ENCODE peak calls at places on chromosomes 7 and 10, in four cellular contexts. One of them, this sample, is unnamed.

GRCh38 chr7:732094-732541 is 5.0 kb upstream of the PRKAR1B start:
- DNase-seq in kidney glomerular epithelial cell: no peak
- DNase-seq in neural progenitor cell: no peak
- DNase-seq in NCI-H1105: no peak
- DNase-seq in this sample: peak

GRCh38 chr10:78045237-78045636 is 11.6 kb downstream of the RPS24 start:
- DNase-seq in kidney glomerular epithelial cell: no peak
- DNase-seq in neural progenitor cell: no peak
- DNase-seq in NCI-H1105: no peak
- DNase-seq in this sample: no peak

GRCh38 chr7:36690514-36691187 is 33.6 kb downstream of the AOAH start:
- DNase-seq in kidney glomerular epithelial cell: no peak
- DNase-seq in neural progenitor cell: no peak
- DNase-seq in NCI-H1105: no peak
- DNase-seq in this sample: no peak

GRCh38 chr10:49333192-49333591 is 34.2 kb downstream of the C10orf71 start:
- DNase-seq in kidney glomerular epithelial cell: no peak
- DNase-seq in neural progenitor cell: no peak
- DNase-seq in NCI-H1105: no peak
- DNase-seq in this sample: no peak

GRCh38 chr7:33550363-33550762 is 355.0 kb upstream of the BMPER start:
- DNase-seq in kidney glomerular epithelial cell: no peak
- DNase-seq in neural progenitor cell: no peak
- DNase-seq in NCI-H1105: no peak
- DNase-seq in this sample: no peak

GRCh38 chr10:77587424-77587806 is 50.2 kb downstream of the KCNMA1 start:
- DNase-seq in kidney glomerular epithelial cell: no peak
- DNase-seq in neural progenitor cell: peak
- DNase-seq in NCI-H1105: no peak
- DNase-seq in this sample: no peak

GRCh38 chr7:37285701-37286475 is 162.8 kb downstream of the ELMO1 start:
- DNase-seq in kidney glomerular epithelial cell: no peak
- DNase-seq in neural progenitor cell: no peak
- DNase-seq in NCI-H1105: peak
- DNase-seq in this sample: no peak

GRCh38 chr10:29189272-29189671 is 99.6 kb upstream of the LYZL1 start:
- DNase-seq in kidney glomerular epithelial cell: no peak
- DNase-seq in neural progenitor cell: no peak
- DNase-seq in NCI-H1105: no peak
- DNase-seq in this sample: no peak

GRCh38 chr10:132274581-132274980 is 33.2 kb downstream of the STK32C start:
- DNase-seq in kidney glomerular epithelial cell: no peak
- DNase-seq in neural progenitor cell: no peak
- DNase-seq in NCI-H1105: no peak
- DNase-seq in this sample: no peak

GRCh38 chr7:97450516-97450915 is 281.4 kb upstream of the TAC1 start:
- DNase-seq in kidney glomerular epithelial cell: no peak
- DNase-seq in neural progenitor cell: no peak
- DNase-seq in NCI-H1105: no peak
- DNase-seq in this sample: no peak

GRCh38 chr10:121188005-121188404 is 336.8 kb downstream of the WDR11 start:
- DNase-seq in kidney glomerular epithelial cell: no peak
- DNase-seq in neural progenitor cell: peak
- DNase-seq in NCI-H1105: no peak
- DNase-seq in this sample: no peak

GRCh38 chr7:39645482-39646407 is 22.4 kb downstream of the RALA start:
- DNase-seq in kidney glomerular epithelial cell: no peak
- DNase-seq in neural progenitor cell: no peak
- DNase-seq in NCI-H1105: no peak
- DNase-seq in this sample: no peak

GRCh38 chr10:113340255-113340654 is 212.6 kb upstream of the HABP2 start:
- DNase-seq in kidney glomerular epithelial cell: no peak
- DNase-seq in neural progenitor cell: no peak
- DNase-seq in NCI-H1105: no peak
- DNase-seq in this sample: no peak

GRCh38 chr10:123139521-123140163 is 3.9 kb downstream of the HMX3 start:
- DNase-seq in kidney glomerular epithelial cell: peak
- DNase-seq in neural progenitor cell: peak
- DNase-seq in NCI-H1105: no peak
- DNase-seq in this sample: no peak

GRCh38 chr10:86385806-86386205 is 19.2 kb upstream of the GRID1 start:
- DNase-seq in kidney glomerular epithelial cell: no peak
- DNase-seq in neural progenitor cell: no peak
- DNase-seq in NCI-H1105: no peak
- DNase-seq in this sample: no peak

GRCh38 chr7:1488016-1488415 is 16.2 kb downstream of the INTS1 start:
- DNase-seq in kidney glomerular epithelial cell: no peak
- DNase-seq in neural progenitor cell: no peak
- DNase-seq in NCI-H1105: no peak
- DNase-seq in this sample: no peak

GRCh38 chr10:72808001-72808400 is 85.5 kb upstream of the OIT3 start:
- DNase-seq in kidney glomerular epithelial cell: no peak
- DNase-seq in neural progenitor cell: no peak
- DNase-seq in NCI-H1105: peak
- DNase-seq in this sample: peak

GRCh38 chr7:2956526-2957368 is 86.9 kb downstream of the CARD11 start:
- DNase-seq in kidney glomerular epithelial cell: peak
- DNase-seq in neural progenitor cell: no peak
- DNase-seq in NCI-H1105: no peak
- DNase-seq in this sample: no peak

GRCh38 chr10:24824124-24824523 is 100.4 kb upstream of the ARHGAP21 start:
- DNase-seq in kidney glomerular epithelial cell: no peak
- DNase-seq in neural progenitor cell: no peak
- DNase-seq in NCI-H1105: no peak
- DNase-seq in this sample: no peak

GRCh38 chr7:117283371-117283770 is 39.5 kb downstream of the WNT2 start:
- DNase-seq in kidney glomerular epithelial cell: no peak
- DNase-seq in neural progenitor cell: no peak
- DNase-seq in NCI-H1105: no peak
- DNase-seq in this sample: no peak

GRCh38 chr7:29629507-29629906 is 65.9 kb downstream of the PRR15 start:
- DNase-seq in kidney glomerular epithelial cell: no peak
- DNase-seq in neural progenitor cell: no peak
- DNase-seq in NCI-H1105: no peak
- DNase-seq in this sample: no peak

GRCh38 chr7:89887489-89887888 is 266.8 kb upstream of the STEAP1 start:
- DNase-seq in kidney glomerular epithelial cell: no peak
- DNase-seq in neural progenitor cell: no peak
- DNase-seq in NCI-H1105: no peak
- DNase-seq in this sample: no peak

GRCh38 chr10:54985732-54986131 is 184.7 kb upstream of the PCDH15 start:
- DNase-seq in kidney glomerular epithelial cell: no peak
- DNase-seq in neural progenitor cell: peak
- DNase-seq in NCI-H1105: no peak
- DNase-seq in this sample: no peak